ENCODE peak calls at places on chromosomes 11 and 22, in four cellular contexts. K, G, C and M are unnamed samples.
A peak's percentile ranks its signal among the peaks of the same experiment; 100 is the strongest.

GRCh38 chr11:61957028-61957770 is 7.0 kb downstream of the BEST1 start:
- DNase-seq in K (no peak), G (no peak), C (no peak), M (peak; percentile 40)

GRCh38 chr11:38156495-38157146 is 1558.6 kb upstream of the RAG2 start:
- DNase-seq in K (no peak), G (no peak), C (no peak), M (no peak)

GRCh38 chr11:84019576-84020194 is 733.5 kb upstream of the CCDC90B start:
- DNase-seq in K (no peak), G (no peak), C (peak; percentile 27), M (no peak)

GRCh38 chr22:19438286-19438685 is 5.9 kb downstream of the MRPL40 start:
- DNase-seq in K (no peak), G (no peak), C (no peak), M (no peak)

GRCh38 chr11:117144477-117145392 is 648 bp downstream of the PAFAH1B2 start:
- DNase-seq in K (peak; percentile 86), G (peak; percentile 61), C (peak; percentile 82), M (peak; percentile 80)

GRCh38 chr22:43262990-43263644 is 76.2 kb upstream of the TTLL12 start:
- DNase-seq in K (no peak), G (peak; percentile 33), C (no peak), M (no peak)

GRCh38 chr11:128488471-128488870 is 98.9 kb downstream of the ETS1 start:
- DNase-seq in K (no peak), G (no peak), C (peak; percentile 95), M (no peak)

GRCh38 chr11:134045799-134046635 is 22.9 kb upstream of the JAM3 start:
- DNase-seq in K (no peak), G (no peak), C (no peak), M (no peak)

GRCh38 chr11:76661835-76662434 is 8.6 kb downstream of the LRRC32 start:
- DNase-seq in K (no peak), G (peak; percentile 3), C (peak; percentile 46), M (no peak)

GRCh38 chr11:70603064-70603755 is 204.9 kb downstream of the CTTN start:
- DNase-seq in K (no peak), G (no peak), C (no peak), M (no peak)

GRCh38 chr22:22880645-22881044 is 7.0 kb upstream of the IGLL5 start:
- DNase-seq in K (no peak), G (no peak), C (no peak), M (no peak)

GRCh38 chr22:44907765-44908737 is 101.8 kb downstream of the PHF21B start:
- DNase-seq in K (no peak), G (no peak), C (no peak), M (no peak)

GRCh38 chr11:106353031-106353430 is 275.6 kb downstream of the AASDHPPT start:
- DNase-seq in K (no peak), G (no peak), C (no peak), M (no peak)

GRCh38 chr11:17612221-17613188 is 65.4 kb downstream of the OTOG start:
- DNase-seq in K (peak; percentile 69), G (no peak), C (no peak), M (no peak)

GRCh38 chr11:82557274-82557673 is 176.4 kb downstream of the FAM181B start:
- DNase-seq in K (no peak), G (peak; percentile 28), C (no peak), M (peak; percentile 57)

GRCh38 chr11:87304350-87304749 is 266.6 kb downstream of the TMEM135 start:
- DNase-seq in K (no peak), G (no peak), C (no peak), M (no peak)

GRCh38 chr11:104260456-104260855 is 96.5 kb upstream of the PDGFD start:
- DNase-seq in K (no peak), G (no peak), C (no peak), M (no peak)

GRCh38 chr11:1218788-1219445 is 3.9 kb upstream of the MUC5B start:
- DNase-seq in K (peak; percentile 75), G (peak; percentile 14), C (no peak), M (peak; percentile 42)

GRCh38 chr11:85827768-85828639 is 17.1 kb upstream of the SYTL2 start:
- DNase-seq in K (no peak), G (no peak), C (peak; percentile 90), M (no peak)

GRCh38 chr11:86749861-86750401 is 50.4 kb upstream of the PRSS23 start:
- DNase-seq in K (no peak), G (no peak), C (peak; percentile 50), M (no peak)

GRCh38 chr11:45165806-45166603 is 19.6 kb downstream of the PRDM11 start:
- DNase-seq in K (no peak), G (no peak), C (no peak), M (no peak)

GRCh38 chr22:19848298-19849224 is 6.1 kb downstream of the GNB1L start:
- DNase-seq in K (peak; percentile 86), G (peak; percentile 77), C (no peak), M (no peak)

GRCh38 chr22:22961574-22961973 is 74.0 kb downstream of the IGLL5 start:
- DNase-seq in K (no peak), G (no peak), C (no peak), M (no peak)

GRCh38 chr22:37676691-37677627 is 1.5 kb downstream of the LGALS1 start:
- DNase-seq in K (peak; percentile 96), G (peak; percentile 93), C (peak; percentile 96), M (peak; percentile 98)

GRCh38 chr22:37675930-37676571 is 615 bp downstream of the LGALS1 start:
- DNase-seq in K (no peak), G (peak; percentile 50), C (no peak), M (no peak)

GRCh38 chr22:37674248-37674647 is 1.2 kb upstream of the LGALS1 start:
- DNase-seq in K (no peak), G (no peak), C (no peak), M (no peak)

GRCh38 chr22:37672920-37673453 is 2.4 kb upstream of the LGALS1 start:
- DNase-seq in K (no peak), G (peak; percentile 49), C (no peak), M (no peak)

GRCh38 chr22:37674951-37675929 is at the start of gene LGALS1:
- DNase-seq in K (peak; percentile 98), G (peak; percentile 95), C (peak; percentile 99), M (peak; percentile 87)
- TF ChIP-seq CTCF in K (no peak), G (no peak), C (peak; percentile 33), M (no peak)

DNA sequence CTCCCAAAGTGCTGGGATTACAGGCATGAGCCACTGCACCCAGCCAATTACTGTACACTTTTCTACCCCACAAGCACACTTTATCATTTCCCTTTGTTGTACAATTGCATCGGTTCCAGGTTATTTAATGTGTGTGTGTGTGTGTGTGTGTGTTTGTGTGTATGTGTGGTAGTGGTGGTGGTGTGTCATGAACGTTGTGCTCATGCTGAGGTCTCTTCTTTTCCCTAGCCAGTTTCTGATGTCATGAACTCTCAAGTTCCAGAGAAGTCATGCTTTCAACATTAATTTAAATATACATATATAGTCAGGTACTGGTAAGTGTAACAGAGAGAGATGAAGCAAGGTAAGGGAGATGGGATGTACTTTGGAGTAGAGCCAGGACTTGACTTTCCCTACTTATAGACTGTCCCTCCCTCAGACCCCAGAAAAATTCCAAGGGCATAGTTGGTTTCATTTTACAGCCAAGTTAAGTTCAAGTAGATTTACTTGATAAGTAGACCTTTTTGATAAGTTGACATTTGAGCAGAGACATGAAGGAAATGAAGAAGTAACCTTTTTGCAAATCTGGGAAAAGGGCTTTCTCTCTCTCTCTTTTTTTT is 42.7 kb downstream of the WEE1 start:
- DNase-seq in K (no peak), G (no peak), C (peak; percentile 27), M (no peak)
- TF ChIP-seq CTCF in K (no peak), G (no peak), C (no peak), M (no peak)

GRCh38 chr22:35329114-35329847 is 29.6 kb downstream of the TOM1 start:
- DNase-seq in K (no peak), G (no peak), C (no peak), M (no peak)
- TF ChIP-seq CTCF in K (no peak), G (no peak), C (no peak), M (peak; percentile 39)

DNA sequence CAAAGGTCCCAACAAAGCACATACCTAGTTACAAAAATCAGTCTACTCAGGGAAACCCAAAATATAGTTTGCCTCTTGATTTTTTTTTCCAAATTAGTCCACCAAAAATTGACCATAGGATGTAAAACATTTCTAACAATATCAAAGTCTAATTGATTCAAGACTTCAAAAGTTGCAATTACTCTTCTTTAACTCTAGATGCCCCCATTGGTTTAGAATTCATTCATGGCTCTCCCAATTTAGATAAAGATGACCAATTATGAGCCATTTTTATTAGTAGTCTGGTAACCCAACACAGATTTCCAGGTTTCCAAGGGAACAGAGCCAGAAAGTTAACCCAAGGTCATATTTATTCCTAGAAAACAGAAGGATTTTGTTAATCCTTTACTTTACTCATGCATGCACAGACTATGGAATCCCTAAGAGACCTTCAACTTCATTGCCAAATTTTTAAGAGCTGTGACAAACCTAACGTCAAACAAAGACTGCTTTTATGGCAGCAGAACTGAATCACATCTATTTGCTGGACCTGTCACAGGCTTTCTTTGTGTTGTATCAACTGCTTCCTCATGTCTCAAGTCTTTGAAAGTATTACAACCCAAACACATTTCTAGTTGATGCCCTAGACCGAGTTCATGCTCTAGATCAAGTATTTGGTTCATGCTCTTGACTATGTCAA is 55.3 kb downstream of the C22orf42 start:
- DNase-seq in K (no peak), G (no peak), C (peak; percentile 16), M (no peak)
- TF ChIP-seq CTCF in K (no peak), G (no peak), C (no peak), M (peak; percentile 70)